ENCODE peak calls at places on chromosomes 5 and 9, in four cellular contexts. S, T, P and H are unnamed samples.

GRCh38 chr9:69115621-69116020 is 58.5 kb upstream of the TJP2 start:
- DNase-seq in P (no peak), S (no peak), T (no peak), H (no peak)

GRCh38 chr9:77649109-77649812 is 1.1 kb upstream of the GNA14 start:
- DNase-seq in P (no peak), T (no peak), S (no peak), H (no peak)

GRCh38 chr5:109865636-109866035 is 175.9 kb downstream of the MAN2A1 start:
- DNase-seq in T (no peak), S (no peak), P (peak; percentile 98), H (no peak)

GRCh38 chr9:115733318-115733717 is 420.3 kb upstream of the PAPPA start:
- DNase-seq in S (no peak), P (no peak), T (no peak), H (no peak)

GRCh38 chr5:140023611-140024191 is 19.4 kb downstream of the NRG2 start:
- DNase-seq in P (no peak), T (no peak), S (no peak), H (no peak)

GRCh38 chr5:158553195-158553945 is 546.3 kb downstream of the EBF1 start:
- DNase-seq in P (no peak), T (no peak), S (no peak), H (no peak)

GRCh38 chr9:79788662-79789061 is 216.9 kb downstream of the TLE4 start:
- DNase-seq in S (no peak), P (no peak), T (no peak), H (no peak)

GRCh38 chr9:16413509-16414016 is 456.9 kb downstream of the BNC2 start:
- DNase-seq in P (peak; percentile 98), S (no peak), T (no peak), H (no peak)

GRCh38 chr5:36237756-36238155 is 4.0 kb downstream of the NADK2 start:
- DNase-seq in S (no peak), T (no peak), P (no peak), H (no peak)

GRCh38 chr5:52502591-52502990 is 285.1 kb upstream of the ITGA1 start:
- DNase-seq in T (no peak), P (no peak), S (no peak), H (no peak)

GRCh38 chr9:113018247-113018646 is 6.3 kb upstream of the ZNF883 start:
- DNase-seq in T (no peak), S (no peak), P (no peak), H (no peak)

GRCh38 chr5:147791181-147791580 is 8.7 kb upstream of the JAKMIP2 start:
- DNase-seq in S (no peak), P (no peak), T (no peak), H (no peak)

GRCh38 chr9:36894695-36895310 is 139.3 kb downstream of the PAX5 start:
- DNase-seq in P (no peak), T (no peak), S (no peak), H (no peak)

GRCh38 chr5:99605904-99606303 is 677.1 kb upstream of the CHD1 start:
- DNase-seq in T (no peak), P (no peak), S (peak; percentile 20), H (no peak)

GRCh38 chr5:142644127-142644526 is 41.8 kb downstream of the FGF1 start:
- DNase-seq in S (no peak), T (no peak), P (peak; percentile 36), H (no peak)

GRCh38 chr5:150540615-150541396 is 32.9 kb downstream of the NDST1 start:
- DNase-seq in S (no peak), T (no peak), P (peak; percentile 98), H (no peak)

GRCh38 chr5:74595143-74595915 is 45.2 kb downstream of the ENC1 start:
- DNase-seq in S (no peak), T (no peak), P (peak; percentile 81), H (no peak)

GRCh38 chr9:113956901-113957777 is 81.0 kb downstream of the ZNF618 start:
- DNase-seq in T (no peak), S (no peak), P (peak; percentile 36), H (no peak)

GRCh38 chr5:1732955-1733354 is 66.7 kb downstream of the MRPL36 start:
- DNase-seq in P (no peak), T (peak; percentile 19), S (no peak), H (no peak)

GRCh38 chr9:137705906-137706305 is 87.1 kb downstream of the EHMT1 start:
- DNase-seq in P (no peak), S (peak; percentile 29), T (no peak), H (no peak)

GRCh38 chr9:86099695-86100364 is 472 bp upstream of the GOLM1 start:
- DNase-seq in T (no peak), S (peak; percentile 14), P (peak; percentile 57), H (peak; percentile 22)

GRCh38 chr9:80699551-80699998 is 989.8 kb downstream of the TLE1 start:
- DNase-seq in S (no peak), P (peak; percentile 81), T (no peak), H (no peak)

GRCh38 chr9:90003046-90003355 is 398.2 kb downstream of the GADD45G start:
- DNase-seq in P (no peak), T (no peak), S (no peak), H (no peak)

GRCh38 chr5:93100433-93100832 is 480.6 kb downstream of the NR2F1-AS1 start:
- DNase-seq in S (no peak), P (peak; percentile 74), T (no peak), H (no peak)

GRCh38 chr5:98977723-98978122 is 48.9 kb upstream of the CHD1 start:
- DNase-seq in S (no peak), P (no peak), T (no peak), H (no peak)

GRCh38 chr9:109903515-109904138 is 123.6 kb downstream of the PALM2AKAP2 start:
- DNase-seq in T (peak; percentile 50), P (peak; percentile 83), S (peak; percentile 88), H (no peak)

GRCh38 chr5:135608361-135608760 is 29.6 kb upstream of the CXCL14 start:
- DNase-seq in P (no peak), T (no peak), S (no peak), H (no peak)

GRCh38 chr9:16976427-16976826 is 106.0 kb upstream of the BNC2 start:
- DNase-seq in S (no peak), T (no peak), P (no peak), H (no peak)

GRCh38 chr5:124841829-124842712 is 95.6 kb upstream of the ZNF608 start:
- DNase-seq in T (no peak), P (peak; percentile 12), S (no peak), H (no peak)

GRCh38 chr9:123893831-123894460 is 36.0 kb downstream of the DENND1A start:
- DNase-seq in S (peak; percentile 12), T (no peak), P (peak; percentile 67), H (no peak)

GRCh38 chr9:22840641-22841040 is 394.0 kb downstream of the DMRTA1 start:
- DNase-seq in T (no peak), S (no peak), P (no peak), H (no peak)

GRCh38 chr5:176716320-176716719 is 69.0 kb downstream of the TSPAN17 start:
- DNase-seq in P (peak; percentile 77), T (no peak), S (no peak), H (no peak)

GRCh38 chr5:10518352-10518751 is 45.5 kb upstream of the ANKRD33B start:
- DNase-seq in T (no peak), S (no peak), P (peak; percentile 55), H (no peak)

GRCh38 chr5:16931334-16932110 is 4.6 kb downstream of the MYO10 start:
- DNase-seq in P (no peak), S (no peak), T (no peak), H (no peak)

GRCh38 chr9:33676746-33677505 is 118.4 kb upstream of the PRSS3 start:
- DNase-seq in S (no peak), P (peak; percentile 13), T (peak; percentile 55), H (peak; percentile 36)

GRCh38 chr5:130316971-130317421 is 412.7 kb downstream of the CHSY3 start:
- DNase-seq in S (no peak), P (no peak), T (no peak), H (no peak)

GRCh38 chr5:179800696-179801201 is 5.9 kb downstream of the MGAT4B start:
- DNase-seq in P (no peak), S (no peak), T (no peak), H (no peak)

GRCh38 chr5:179800071-179800695 is 6.4 kb downstream of the LTC4S start:
- DNase-seq in S (no peak), T (no peak), P (no peak), H (no peak)

GRCh38 chr5:179802207-179802883 is 4.3 kb downstream of the MGAT4B start:
- DNase-seq in S (no peak), T (no peak), P (no peak), H (no peak)

GRCh38 chr5:179802950-179803562 is 3.6 kb downstream of the MGAT4B start:
- DNase-seq in S (no peak), T (no peak), P (no peak), H (no peak)

GRCh38 chr5:179801304-179802206 is 5.1 kb downstream of the MGAT4B start:
- DNase-seq in S (peak; percentile 84), T (peak; percentile 91), P (peak; percentile 48), H (peak; percentile 80)
- TF ChIP-seq CTCF in S (peak; percentile 86), T (peak; percentile 80), P (peak; percentile 59), H (no peak)

GRCh38 chr9:82467478-82467877 is 478.9 kb downstream of the SPATA31D1 start:
- DNase-seq in P (no peak), T (no peak), S (no peak), H (no peak)

GRCh38 chr9:82466616-82467251 is 478.2 kb downstream of the SPATA31D1 start:
- DNase-seq in P (peak; percentile 4), S (peak; percentile 70), T (no peak), H (no peak)
- TF ChIP-seq CTCF in P (peak; percentile 18), S (peak; percentile 35), T (no peak), H (no peak)

GRCh38 chr9:120622790-120623189 is 42.8 kb upstream of the CDK5RAP2 start:
- DNase-seq in T (no peak), P (no peak), S (no peak), H (no peak)

GRCh38 chr9:120616961-120617636 is 37.1 kb upstream of the CDK5RAP2 start:
- DNase-seq in P (peak; percentile 6), T (no peak), S (no peak), H (no peak)

GRCh38 chr9:120621941-120622340 is 42.0 kb upstream of the CDK5RAP2 start:
- DNase-seq in T (no peak), P (no peak), S (no peak), H (no peak)

GRCh38 chr9:120619751-120620655 is 40.0 kb upstream of the CDK5RAP2 start:
- DNase-seq in P (peak; percentile 74), S (peak; percentile 74), T (peak; percentile 60), H (no peak)

GRCh38 chr9:120617637-120617979 is 37.6 kb upstream of the CDK5RAP2 start:
- DNase-seq in T (no peak), S (no peak), P (peak; percentile 18), H (no peak)
- TF ChIP-seq CTCF in T (no peak), S (no peak), P (no peak), H (no peak)

DNA sequence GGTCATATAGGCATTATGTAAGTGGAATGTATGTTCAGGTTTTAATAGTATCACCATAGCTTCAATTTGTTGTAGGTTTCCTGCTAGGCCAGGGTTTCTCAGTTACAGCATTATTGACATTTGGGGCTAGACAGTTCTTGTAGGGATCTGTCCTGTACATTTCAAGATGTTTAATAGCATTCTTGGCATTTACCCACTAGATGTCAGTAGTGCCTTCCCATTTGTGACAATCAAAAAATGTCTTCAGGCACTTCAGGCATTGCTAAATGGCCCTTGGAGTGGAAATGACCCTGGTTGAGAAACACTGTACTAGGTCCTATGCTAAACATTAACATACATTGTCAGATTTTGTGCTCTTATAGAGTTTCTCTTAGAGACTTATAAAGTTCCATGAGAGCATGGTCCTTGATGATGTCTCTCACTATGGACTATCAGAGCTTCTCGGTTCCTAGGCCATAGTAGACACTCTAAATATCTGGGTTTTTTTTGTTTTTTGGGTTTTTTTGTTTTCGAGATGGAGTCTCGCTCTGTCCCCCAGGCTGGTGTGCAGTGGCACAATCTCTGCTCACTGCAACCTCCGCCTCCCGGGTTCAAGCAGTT is 1.4 kb downstream of the KIF20A start:
- DNase-seq in P (peak; percentile 64), S (peak; percentile 76), T (no peak), H (no peak)
- TF ChIP-seq CTCF in P (peak; percentile 48), S (peak; percentile 57), T (peak; percentile 33), H (no peak)